ENCODE peak calls at places on chromosomes 16 and 17, in four cellular contexts. X is GM23338, Z is SK-N-SH, S is K562. C is an unnamed sample.

GRCh38 chr16:86578056-86578455 is 293 bp upstream of the FOXL1 start:
- DNase-seq in X (no peak), Z (no peak), S (no peak), C (no peak)

GRCh38 chr17:30363715-30364202 is 15.0 kb upstream of the CPD start:
- DNase-seq in X (no peak), S (peak), Z (no peak), C (no peak)

GRCh38 chr16:65180986-65181710 is 59.3 kb upstream of the CDH11 start:
- DNase-seq in S (no peak), X (no peak), Z (peak), C (no peak)

GRCh38 chr16:49515861-49516260 is 142.3 kb downstream of the C16orf78 start:
- DNase-seq in S (no peak), Z (no peak), X (no peak), C (no peak)

GRCh38 chr17:42803074-42803883 is 4.6 kb downstream of the CNTD1 start:
- DNase-seq in Z (no peak), X (no peak), S (no peak), C (peak)

GRCh38 chr17:80773243-80773991 is 218.2 kb upstream of the CHMP6 start:
- DNase-seq in X (peak), S (no peak), Z (peak), C (no peak)

GRCh38 chr16:85498607-85499006 is 114.5 kb upstream of the GSE1 start:
- DNase-seq in X (no peak), Z (no peak), S (no peak), C (no peak)

GRCh38 chr16:27108826-27109665 is 42.3 kb downstream of the C16orf82 start:
- DNase-seq in X (no peak), Z (no peak), S (no peak), C (no peak)

GRCh38 chr16:23974223-23974622 is 138.4 kb downstream of the PRKCB start:
- DNase-seq in Z (no peak), X (peak), S (no peak), C (no peak)

GRCh38 chr17:51454456-51454978 is 194.2 kb downstream of the UTP18 start:
- DNase-seq in S (no peak), X (no peak), Z (no peak), C (no peak)

GRCh38 chr16:4384497-4384896 is 12.8 kb downstream of the VASN start:
- DNase-seq in X (no peak), Z (peak), S (no peak), C (no peak)

GRCh38 chr17:47973541-47973940 is 2.6 kb downstream of the CDK5RAP3 start:
- DNase-seq in S (no peak), X (no peak), Z (no peak), C (no peak)

GRCh38 chr17:17685775-17686291 is 4.6 kb downstream of the RAI1 start:
- DNase-seq in X (peak), Z (peak), S (peak), C (peak)

GRCh38 chr16:66551362-66551761 is 1.0 kb upstream of the CKLF start:
- DNase-seq in X (peak), S (peak), Z (peak), C (peak)

GRCh38 chr17:42421479-42422332 is 1.4 kb downstream of the CAVIN1 start:
- DNase-seq in Z (peak), X (peak), S (peak), C (no peak)

GRCh38 chr17:7404737-7405412 is 978 bp upstream of the TMEM256 start:
- DNase-seq in X (peak), S (no peak), Z (peak), C (no peak)

GRCh38 chr16:87044031-87044380 is 273.2 kb downstream of the C16orf95 start:
- DNase-seq in S (no peak), X (no peak), Z (no peak), C (peak)

GRCh38 chr17:35189291-35189690 is 4.9 kb downstream of the SLC35G3 start:
- DNase-seq in S (no peak), X (no peak), Z (no peak), C (no peak)

GRCh38 chr17:27545562-27546229 is 85.3 kb upstream of the LGALS9 start:
- DNase-seq in S (peak), Z (no peak), X (no peak), C (no peak)

GRCh38 chr17:74403512-74404137 is 28.3 kb upstream of the GPRC5C start:
- DNase-seq in Z (peak), S (no peak), X (no peak), C (no peak)

GRCh38 chr16:333406-334094 is 19.0 kb downstream of the AXIN1 start:
- DNase-seq in X (no peak), Z (no peak), S (no peak), C (no peak)

GRCh38 chr17:17494499-17495447 is 1.4 kb downstream of the RASD1 start:
- DNase-seq in S (no peak), X (peak), Z (no peak), C (no peak)

GRCh38 chr17:48740537-48740936 is 12.0 kb upstream of the HOXB13 start:
- DNase-seq in Z (no peak), S (no peak), X (no peak), C (no peak)

GRCh38 chr16:55944377-55944802 is 69.2 kb upstream of the CES5A start:
- DNase-seq in S (peak), Z (peak), X (peak), C (peak)

GRCh38 chr16:78506372-78507193 is 407.1 kb downstream of the WWOX start:
- DNase-seq in X (no peak), S (no peak), Z (no peak), C (no peak)

GRCh38 chr17:7849185-7850117 is 5.4 kb upstream of the TMEM88 start:
- DNase-seq in Z (no peak), S (no peak), X (no peak), C (no peak)

GRCh38 chr17:55246583-55246982 is 18.2 kb upstream of the HLF start:
- DNase-seq in X (no peak), S (no peak), Z (no peak), C (no peak)

GRCh38 chr16:4414187-4414909 is 2.0 kb downstream of the CORO7 start:
- DNase-seq in S (no peak), X (no peak), Z (no peak), C (no peak)

GRCh38 chr17:76633628-76634328 is 9.8 kb downstream of the ST6GALNAC1 start:
- DNase-seq in X (no peak), Z (no peak), S (no peak), C (no peak)

GRCh38 chr17:50266384-50267073 is 7.7 kb upstream of the TMEM92 start:
- DNase-seq in S (no peak), X (no peak), Z (peak), C (no peak)

GRCh38 chr17:29158515-29159275 is 21.5 kb downstream of the MYO18A start:
- DNase-seq in X (no peak), Z (no peak), S (no peak), C (no peak)
- TF ChIP-seq REST in X (no peak), Z (no peak), S (no peak), C (no peak)

GRCh38 chr17:40903129-40903847 is 18.2 kb upstream of the KRT20 start:
- DNase-seq in S (peak), Z (no peak), X (no peak), C (peak)

GRCh38 chr17:40906613-40907012 is 21.6 kb upstream of the KRT20 start:
- DNase-seq in S (no peak), Z (no peak), X (no peak), C (no peak)

GRCh38 chr17:40900819-40901356 is 15.8 kb upstream of the KRT20 start:
- DNase-seq in S (no peak), X (no peak), Z (no peak), C (no peak)

GRCh38 chr17:40905370-40905769 is 20.3 kb upstream of the KRT20 start:
- DNase-seq in X (no peak), Z (no peak), S (no peak), C (no peak)

GRCh38 chr17:40901981-40902862 is 17.2 kb upstream of the KRT20 start:
- DNase-seq in Z (no peak), X (no peak), S (no peak), C (peak)
- TF ChIP-seq REST in Z (no peak), X (no peak), S (no peak), C (no peak)

GRCh38 chr17:44070455-44071197 is at the start of gene G6PC3:
- DNase-seq in S (peak), X (peak), Z (peak), C (peak)
- TF ChIP-seq REST in S (no peak), X (peak), Z (peak), C (peak)

GRCh38 chr17:19339341-19339815 is 23.1 kb downstream of the B9D1 start:
- DNase-seq in Z (no peak), X (no peak), S (no peak), C (no peak)

GRCh38 chr17:19335951-19336631 is 26.4 kb downstream of the B9D1 start:
- DNase-seq in S (no peak), Z (no peak), X (no peak), C (no peak)

GRCh38 chr17:19338031-19338990 is 24.2 kb downstream of the B9D1 start:
- DNase-seq in X (peak), S (peak), Z (peak), C (peak)

GRCh38 chr17:19337712-19338023 is 24.9 kb downstream of the B9D1 start:
- DNase-seq in X (no peak), S (no peak), Z (no peak), C (no peak)

GRCh38 chr17:19336938-19337711 is 25.4 kb downstream of the B9D1 start:
- DNase-seq in S (peak), X (peak), Z (no peak), C (no peak)
- TF ChIP-seq REST in S (no peak), X (no peak), Z (no peak), C (no peak)

GRCh38 chr17:62968445-62968923 is 2.4 kb downstream of the TANC2 start:
- DNase-seq in X (peak), Z (peak), S (peak), C (peak)

GRCh38 chr17:62965649-62966425 is at the start of gene TANC2:
- DNase-seq in S (peak), Z (peak), X (peak), C (peak)

GRCh38 chr17:62967111-62967449 is 1.0 kb downstream of the TANC2 start:
- DNase-seq in Z (no peak), S (no peak), X (no peak), C (no peak)

GRCh38 chr17:62965149-62965648 is 836 bp upstream of the TANC2 start:
- DNase-seq in X (peak), Z (no peak), S (no peak), C (no peak)

DNA sequence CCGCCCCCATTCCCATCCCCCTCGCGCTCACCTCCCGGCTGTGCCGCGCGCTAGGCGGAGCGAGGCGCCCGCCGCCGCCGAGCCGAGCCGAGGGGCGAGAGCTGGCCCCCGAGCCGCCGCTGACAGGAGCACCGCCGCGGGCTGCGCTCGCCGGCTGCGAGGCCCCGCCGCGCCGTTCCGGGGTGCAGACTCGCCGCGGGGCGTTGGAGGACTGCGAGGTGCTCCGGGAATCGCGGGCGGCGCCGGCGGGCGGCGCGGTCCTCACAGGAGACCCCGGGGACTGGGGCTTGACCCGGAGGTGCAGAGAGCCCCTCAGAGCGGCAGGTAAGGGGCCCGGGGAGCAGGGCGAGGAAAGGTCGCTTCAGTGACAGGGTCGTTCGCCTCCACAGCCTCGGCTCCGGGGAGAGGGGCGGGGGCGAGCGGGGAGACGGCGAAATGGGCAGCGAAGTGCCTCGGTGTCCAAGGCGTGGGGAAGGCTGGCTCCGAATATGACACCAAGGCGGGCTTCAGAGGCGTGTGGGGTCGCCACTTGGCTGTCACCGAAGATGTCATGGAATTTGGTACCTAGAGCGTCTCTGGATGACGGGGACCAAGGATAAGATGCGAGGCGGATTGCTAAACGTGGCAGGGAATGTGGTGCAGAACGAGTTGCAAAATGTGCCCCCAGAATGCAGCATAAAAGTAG is 533 bp downstream of the TANC2 start:
- DNase-seq in X (peak), S (peak), Z (no peak), C (peak)
- TF ChIP-seq REST in X (no peak), S (no peak), Z (no peak), C (no peak)

DNA sequence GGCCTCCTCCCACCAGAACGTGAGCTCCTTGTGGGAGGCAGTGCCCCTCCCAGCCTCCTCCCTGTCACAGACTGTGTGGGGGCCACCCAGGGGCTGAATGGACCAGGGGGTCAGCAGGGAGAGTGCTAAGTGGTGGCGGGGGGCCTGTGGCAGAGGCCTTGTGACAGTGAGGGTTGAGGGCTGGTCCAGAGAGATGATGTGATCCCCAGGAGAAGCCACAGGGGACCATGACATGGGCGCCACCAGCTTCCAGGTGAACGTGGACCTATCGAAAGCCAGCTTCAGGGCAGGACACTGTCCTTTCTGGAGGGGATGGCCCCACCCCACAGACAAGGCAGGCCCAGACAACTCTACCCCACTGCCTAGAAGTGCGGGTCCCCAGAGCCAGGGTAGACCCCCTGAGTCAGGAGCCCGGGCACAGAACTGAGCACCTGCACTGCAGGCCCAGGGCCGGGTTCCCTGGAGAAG is 3.1 kb downstream of the SPSB3 start:
- DNase-seq in Z (no peak), S (no peak), X (no peak), C (no peak)
- TF ChIP-seq REST in Z (no peak), S (no peak), X (no peak), C (no peak)

DNA sequence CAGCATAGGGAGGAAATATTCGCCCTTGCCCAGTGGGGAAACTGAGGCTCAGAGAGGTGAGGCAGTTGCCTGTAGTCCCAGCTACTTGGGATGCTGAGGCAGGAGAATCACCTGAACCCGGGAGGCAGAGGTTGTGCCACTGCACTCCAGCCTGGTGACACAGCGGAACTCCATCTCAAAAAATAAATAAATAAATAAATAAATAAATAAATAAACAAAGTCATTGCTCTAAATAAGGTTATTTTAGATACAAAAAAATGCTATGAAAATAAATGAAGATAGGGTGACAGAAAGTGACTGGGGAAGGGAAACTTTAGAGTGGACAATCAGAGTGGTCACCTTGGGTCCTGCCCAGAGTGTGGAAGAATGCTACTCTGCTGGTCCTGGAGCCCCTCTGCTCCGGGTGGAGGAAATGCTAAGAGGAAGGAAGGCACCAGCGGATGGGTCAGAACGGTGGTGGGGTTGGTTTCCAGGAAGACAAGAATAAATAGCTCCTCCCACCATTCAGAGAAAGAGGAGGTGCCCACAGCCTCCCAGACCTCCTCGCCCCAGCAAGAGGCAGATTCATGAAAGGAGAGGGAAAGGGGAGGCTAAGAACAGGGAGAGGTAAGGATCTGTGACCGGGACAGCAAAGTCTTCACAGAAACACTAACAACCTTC is 17.6 kb downstream of the TRPV3 start:
- DNase-seq in Z (no peak), X (no peak), S (no peak), C (no peak)
- TF ChIP-seq REST in Z (no peak), X (no peak), S (no peak), C (no peak)